ENCODE peak calls at places on chromosomes 13 and 19, in eight cellular contexts. K is Peyer's patch; C is ovary; G is adrenal gland; L is upper lobe of right lung; U is CD8-positive, alpha-beta memory T cell; R is effector memory CD4-positive, alpha-beta T cell; O is esophagus squamous epithelium. N is an unnamed sample. For H3K4me1 and H3K36me3, the result is how much of the 10 kb centered on the place peaks cover.

GRCh38 chr13:24460256-24460655 is 52.3 kb downstream of the PARP4 start:
- DNase-seq in L (no peak), O (no peak), C (no peak), R (no peak), G (no peak), U (no peak), K (no peak), N (no peak)

GRCh38 chr13:50318887-50319286 is 303.6 kb downstream of the KCNRG start:
- DNase-seq in G (no peak), O (no peak), U (no peak), K (no peak), R (no peak), L (no peak), C (no peak), N (no peak)

GRCh38 chr19:43628646-43629326 is 9.4 kb upstream of the ZNF428 start:
- DNase-seq in R (no peak), G (no peak), L (no peak), O (no peak), U (no peak), C (no peak), K (no peak), N (no peak)

GRCh38 chr13:100124265-100124664 is 35.4 kb downstream of the PCCA start:
- DNase-seq in L (no peak), C (no peak), U (no peak), G (no peak), O (no peak), K (no peak), R (no peak), N (no peak)

GRCh38 chr19:43432866-43433673 is 18.4 kb downstream of the TEX101 start:
- DNase-seq in G (peak), R (peak), K (peak), U (peak), C (no peak), L (peak), O (no peak), N (no peak)

GRCh38 chr13:46668302-46668720 is 115.3 kb downstream of the LRCH1 start:
- DNase-seq in K (no peak), O (no peak), C (no peak), G (peak), U (no peak), R (no peak), L (no peak), N (peak)

GRCh38 chr13:98918771-98919170 is 59.1 kb downstream of the DOCK9 start:
- DNase-seq in R (no peak), U (no peak), G (no peak), O (no peak), C (no peak), L (no peak), K (no peak), N (no peak)

GRCh38 chr13:63190219-63190618 is 1774.6 kb upstream of the PCDH20 start:
- DNase-seq in R (no peak), O (no peak), U (no peak), L (no peak), G (no peak), C (no peak), K (no peak), N (no peak)

GRCh38 chr13:27359203-27359821 is 65.1 kb upstream of the GTF3A start:
- DNase-seq in G (peak), K (peak), U (peak), C (peak), L (peak), O (no peak), R (peak), N (peak)

GRCh38 chr19:30345686-30346085 is 26.5 kb upstream of the ZNF536 start:
- DNase-seq in L (no peak), G (no peak), C (no peak), R (no peak), K (no peak), O (no peak), U (no peak), N (no peak)
- H3K4me1 ChIP-seq in L (under half), G (under half), C (under half), R (under half), K (under half), O (under half), U (under half), N (under half)

DNA sequence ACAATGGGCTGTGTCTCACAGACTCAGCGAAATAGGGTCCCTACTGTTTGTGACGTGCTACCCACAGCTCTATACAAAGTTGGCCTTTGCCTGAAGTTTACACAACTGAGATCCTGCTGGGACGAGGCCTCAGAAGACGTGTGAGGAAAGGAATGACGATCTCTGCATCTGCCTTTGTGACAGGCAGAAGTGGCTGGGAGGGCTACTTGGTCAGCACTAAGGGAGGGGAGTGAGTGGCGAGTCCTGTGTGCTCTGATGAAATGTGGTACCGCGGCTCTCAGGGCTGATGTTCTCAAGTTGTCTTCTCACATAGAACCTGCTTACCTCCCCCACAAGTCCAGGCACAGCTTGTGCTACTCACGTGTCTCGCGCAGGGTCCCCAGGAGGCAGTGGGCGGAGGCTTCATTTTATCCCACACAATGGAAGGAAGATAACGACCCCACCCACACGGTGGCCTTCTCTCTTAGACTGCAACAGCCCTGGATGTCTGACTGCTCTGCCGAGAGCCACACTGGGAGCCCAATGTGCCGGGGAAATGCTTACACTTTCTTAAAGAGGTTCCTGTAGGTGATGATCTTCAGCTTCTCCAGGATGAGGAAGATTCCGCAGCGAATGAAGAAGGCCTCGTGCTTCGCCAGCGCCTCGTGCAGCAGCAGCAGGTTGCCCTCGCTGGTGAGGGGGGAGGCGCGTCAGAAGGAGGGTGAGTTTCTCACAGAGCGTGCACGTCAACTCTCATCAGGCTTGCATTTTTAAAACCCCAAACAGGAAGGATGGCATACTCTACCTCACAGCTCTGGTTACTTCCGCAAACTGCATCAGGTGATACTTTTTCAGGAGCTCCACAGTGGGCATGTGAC is 21.2 kb downstream of the PROZ start:
- DNase-seq in O (no peak), U (no peak), K (no peak), R (no peak), C (no peak), L (no peak), G (no peak), N (no peak)
- H3K36me3 ChIP-seq in O (under half), U (under half), K (under half), R (under half), C (under half), L (half or more), G (half or more), N (under half)

DNA sequence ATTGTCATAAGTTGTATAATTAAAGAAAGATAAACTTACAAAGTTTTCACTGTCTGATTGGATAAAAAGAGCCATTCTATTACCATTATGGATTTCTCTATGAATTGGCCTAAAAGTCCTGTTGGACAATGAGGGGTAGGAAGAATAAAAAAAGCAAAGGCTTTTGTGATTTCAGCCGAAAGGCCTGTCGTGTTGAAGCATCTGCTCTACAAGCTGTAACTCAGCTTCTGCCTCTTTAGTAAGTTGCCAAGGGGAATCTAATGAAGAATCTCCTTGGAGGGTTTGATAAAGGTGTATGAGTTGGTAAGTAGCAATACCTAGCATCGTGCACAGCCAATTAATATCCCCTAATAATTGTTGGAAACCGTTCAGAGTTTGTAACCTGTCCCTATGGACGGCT is 25.2 kb upstream of the ERVV-1 start:
- DNase-seq in C (no peak), L (no peak), K (no peak), R (no peak), O (no peak), U (no peak), G (no peak), N (no peak)
- H3K4me1 ChIP-seq in C (under half), L (under half), K (under half), R (under half), O (under half), U (under half), G (under half), N (under half)

GRCh38 chr19:16851031-16851712 is 22.0 kb downstream of the SIN3B start:
- DNase-seq in K (no peak), G (no peak), O (no peak), R (no peak), L (no peak), C (no peak), U (no peak), N (no peak)
- H3K36me3 ChIP-seq in K (under half), G (half or more), O (under half), R (half or more), L (half or more), C (under half), U (under half), N (under half)

GRCh38 chr19:19523177-19523576 is 5.5 kb upstream of the YJEFN3 start:
- DNase-seq in K (no peak), G (no peak), R (no peak), U (no peak), O (no peak), C (no peak), L (no peak), N (no peak)

GRCh38 chr19:19517235-19517619 is 1.2 kb downstream of the NDUFA13 start:
- DNase-seq in K (no peak), G (no peak), C (no peak), R (no peak), U (no peak), L (no peak), O (no peak), N (no peak)

GRCh38 chr19:19525611-19526380 is 2.9 kb upstream of the YJEFN3 start:
- DNase-seq in O (no peak), L (no peak), C (no peak), U (no peak), G (no peak), R (no peak), K (no peak), N (no peak)

GRCh38 chr19:19524053-19524452 is 4.7 kb upstream of the YJEFN3 start:
- DNase-seq in G (no peak), K (no peak), C (no peak), O (no peak), U (no peak), R (no peak), L (no peak), N (no peak)

DNA sequence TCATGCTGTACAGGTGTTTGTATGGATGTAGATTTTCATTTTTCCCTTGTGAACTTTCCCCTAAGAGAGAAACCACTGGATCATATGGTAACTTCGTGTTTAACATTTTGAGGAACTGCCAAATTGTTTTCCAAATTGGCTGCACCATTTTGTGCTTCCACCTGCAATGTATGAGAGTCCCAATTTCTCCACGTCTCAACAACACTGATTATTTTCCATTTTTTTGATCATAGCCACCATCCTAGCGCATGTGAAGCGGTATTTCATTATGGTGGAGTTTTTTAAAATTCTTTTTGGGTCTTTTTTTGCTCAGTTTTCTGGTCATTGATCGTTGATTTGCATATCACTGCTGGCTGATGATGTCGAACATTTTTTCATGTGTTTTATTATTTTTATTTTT is 5.0 kb downstream of the NDUFA13 start:
- DNase-seq in R (no peak), K (no peak), G (no peak), L (no peak), O (no peak), C (no peak), U (no peak), N (no peak)
- H3K4me1 ChIP-seq in R (under half), K (under half), G (under half), L (under half), O (under half), C (under half), U (under half), N (under half)

GRCh38 chr13:102788683-102789082 is 10.1 kb downstream of the POGLUT2 start:
- DNase-seq in O (no peak), R (no peak), K (no peak), G (no peak), C (no peak), L (no peak), U (no peak), N (no peak)
- H3K36me3 ChIP-seq in O (under half), R (under half), K (under half), G (under half), C (under half), L (under half), U (under half), N (under half)

GRCh38 chr19:8244442-8244841 is 35.3 kb downstream of the CERS4 start:
- DNase-seq in K (no peak), L (no peak), O (no peak), R (no peak), G (no peak), C (no peak), U (no peak), N (no peak)

GRCh38 chr19:8241646-8242045 is 32.5 kb downstream of the CERS4 start:
- DNase-seq in U (no peak), K (no peak), C (no peak), R (no peak), G (no peak), L (no peak), O (no peak), N (no peak)

GRCh38 chr19:8243146-8243545 is 34.0 kb downstream of the CERS4 start:
- DNase-seq in R (no peak), L (no peak), K (no peak), O (no peak), C (no peak), U (no peak), G (no peak), N (no peak)

GRCh38 chr19:8240274-8241229 is 31.4 kb downstream of the CERS4 start:
- DNase-seq in C (peak), O (peak), R (peak), U (peak), L (peak), K (peak), G (peak), N (peak)

DNA sequence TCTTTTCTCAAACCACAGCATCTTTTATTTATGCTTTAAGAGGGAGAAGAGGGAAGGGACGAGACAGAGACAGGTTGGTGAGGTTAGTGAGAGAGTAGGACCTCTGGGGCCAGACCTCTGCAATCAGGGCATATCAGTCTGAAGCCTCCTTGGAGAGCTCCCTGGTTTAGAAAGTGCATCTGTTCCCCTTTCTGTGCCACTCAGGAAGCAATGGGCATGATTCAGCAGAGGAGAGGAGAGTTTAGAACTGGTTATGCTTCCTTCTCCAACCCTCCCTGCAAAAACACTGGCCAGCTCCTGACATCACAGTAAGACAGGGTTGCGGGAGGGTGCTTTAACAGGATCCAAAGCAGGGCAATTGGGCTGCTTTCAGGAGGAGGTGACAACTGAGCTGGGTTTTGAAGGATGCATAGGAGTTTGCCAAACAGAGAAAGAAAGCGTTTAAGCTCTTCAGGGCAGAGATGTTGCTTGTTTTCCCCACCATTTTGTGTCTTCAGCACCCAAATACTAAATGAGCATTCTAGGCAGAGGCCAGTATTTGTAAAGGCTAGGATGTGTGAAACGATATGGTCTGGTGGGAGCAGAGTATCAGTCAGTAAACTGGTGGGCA is 33.1 kb downstream of the CERS4 start:
- DNase-seq in K (no peak), R (no peak), C (no peak), G (no peak), O (no peak), L (no peak), U (no peak), N (no peak)
- H3K4me1 ChIP-seq in K (under half), R (under half), C (under half), G (under half), O (under half), L (under half), U (under half), N (under half)

N was measured in aorta.